ENCODE peak calls at places on chromosome 9, in ten cellular contexts. J is prostate gland; B is tibial nerve; L is hepatocyte; Q is body of pancreas; U is psoas muscle; Y is CD8-positive, alpha-beta T cell; X is tibial artery; P is lung; W is GM23338. C is an unnamed sample.
A peak's percentile ranks its signal among the peaks of the same experiment; 100 is the strongest.

GRCh38 chr9:132946624-132947295 is 2.3 kb upstream of the TSC1 start:
- DNase-seq in Y (no peak), U (no peak), P (no peak), Q (peak; percentile 11), B (no peak), W (peak; percentile 62), L (peak; percentile 53), X (no peak), J (no peak), C (no peak)

GRCh38 chr9:69771775-69772418 is 12.1 kb upstream of the PTAR1 start:
- DNase-seq in L (no peak), B (no peak), P (no peak), X (no peak), Y (no peak), U (no peak), W (no peak), Q (no peak), J (no peak), C (no peak)

GRCh38 chr9:135485385-135485784 is 5.8 kb downstream of the PPP1R26 start:
- DNase-seq in Y (no peak), W (no peak), U (no peak), Q (no peak), P (no peak), B (no peak), X (no peak), J (no peak), L (no peak), C (no peak)

GRCh38 chr9:112091805-112092204 is 83.3 kb downstream of the SUSD1 start:
- DNase-seq in U (no peak), Y (no peak), P (no peak), X (no peak), B (no peak), W (peak; percentile 74), Q (peak; percentile 38), L (no peak), J (no peak), C (peak; percentile 52)

GRCh38 chr9:137224850-137225694 is at the start of gene CYSRT1:
- DNase-seq in P (no peak), Q (no peak), U (no peak), J (no peak), W (no peak), X (no peak), L (no peak), B (no peak), Y (no peak), C (no peak)

GRCh38 chr9:136693490-136694162 is 6.4 kb upstream of the AGPAT2 start:
- DNase-seq in Y (no peak), P (peak; percentile 83), J (no peak), L (peak; percentile 90), U (no peak), Q (peak; percentile 92), B (no peak), X (no peak), W (no peak), C (no peak)

GRCh38 chr9:116157436-116158138 is 4.0 kb downstream of the PAPPA start:
- DNase-seq in W (peak; percentile 59), U (no peak), J (no peak), Q (no peak), P (no peak), X (no peak), Y (no peak), B (no peak), L (peak; percentile 30), C (peak; percentile 56)

GRCh38 chr9:96382175-96382574 is 1.3 kb downstream of the SLC35D2 start:
- DNase-seq in U (no peak), L (no peak), J (no peak), Q (no peak), P (no peak), W (no peak), X (no peak), Y (no peak), B (no peak), C (no peak)

GRCh38 chr9:79256691-79257213 is 315.0 kb upstream of the TLE4 start:
- DNase-seq in J (no peak), X (no peak), Y (no peak), P (no peak), Q (peak; percentile 15), U (no peak), L (peak; percentile 34), W (peak; percentile 26), B (no peak), C (peak; percentile 93)

GRCh38 chr9:79255681-79256080 is 316.1 kb upstream of the TLE4 start:
- DNase-seq in B (no peak), W (no peak), Y (no peak), U (no peak), L (no peak), X (no peak), Q (no peak), J (no peak), P (no peak), C (no peak)

GRCh38 chr9:79257671-79258410 is 313.9 kb upstream of the TLE4 start:
- DNase-seq in Y (no peak), W (peak; percentile 10), U (no peak), X (no peak), Q (no peak), P (no peak), L (no peak), J (no peak), B (no peak), C (no peak)

GRCh38 chr9:79257215-79257614 is 314.6 kb upstream of the TLE4 start:
- DNase-seq in B (no peak), L (peak; percentile 17), Y (no peak), Q (peak; percentile 3), P (no peak), J (no peak), U (no peak), W (peak; percentile 38), X (no peak), C (peak; percentile 4)

GRCh38 chr9:79254900-79255651 is 316.7 kb upstream of the TLE4 start:
- DNase-seq in X (no peak), Q (no peak), J (no peak), P (no peak), Y (no peak), B (no peak), L (no peak), W (peak; percentile 82), U (no peak), C (peak; percentile 5)
- TF ChIP-seq CTCF in X (no peak), Q (no peak), J (no peak), P (no peak), Y (no peak), B (no peak), L (no peak), W (peak; percentile 72), U (no peak), C (no peak)

GRCh38 chr9:113989781-113990569 is 88.1 kb downstream of the AMBP start:
- DNase-seq in W (no peak), J (no peak), L (no peak), Y (no peak), U (no peak), P (no peak), Q (no peak), X (no peak), B (no peak), C (no peak)
- H3K27ac ChIP-seq in W (no peak overlapping the region), J (no peak overlapping the region), L (no peak overlapping the region), Y (no peak overlapping the region), U (no peak overlapping the region), P (peak overlapping the region; percentile 9), Q (no peak overlapping the region), X (peak overlapping the region; percentile 79), B (no peak overlapping the region), C (no peak overlapping the region)

GRCh38 chr9:14340994-14341393 is 27.1 kb upstream of the NFIB start:
- DNase-seq in X (no peak), B (no peak), U (no peak), L (no peak), Q (no peak), W (peak; percentile 23), P (no peak), J (no peak), Y (no peak), C (no peak)
- H3K4me1 ChIP-seq in X (peaks cover 62% of the 10 kb centered on the region), B (no peaks in the 10 kb centered on the region), U (peaks cover 27% of the 10 kb centered on the region), L (peaks cover 7% of the 10 kb centered on the region), Q (peaks cover 7% of the 10 kb centered on the region), W (peaks cover 68% of the 10 kb centered on the region), P (peaks cover 2% of the 10 kb centered on the region), J (no peaks in the 10 kb centered on the region), Y (no peaks in the 10 kb centered on the region), C (peaks cover 20% of the 10 kb centered on the region)

GRCh38 chr9:77753183-77753582 is 105.1 kb upstream of the GNA14 start:
- DNase-seq in U (no peak), X (no peak), P (no peak), L (no peak), W (no peak), J (no peak), B (no peak), Y (no peak), Q (no peak), C (no peak)

GRCh38 chr9:77759391-77759790 is 111.3 kb upstream of the GNA14 start:
- DNase-seq in U (no peak), P (no peak), X (no peak), Y (no peak), B (no peak), W (no peak), L (no peak), Q (no peak), J (no peak), C (no peak)

GRCh38 chr9:77751341-77752091 is 103.4 kb upstream of the GNA14 start:
- DNase-seq in U (no peak), X (no peak), W (peak; percentile 87), Q (peak; percentile 43), P (no peak), B (no peak), J (peak; percentile 64), L (peak; percentile 79), Y (no peak), C (peak; percentile 93)

GRCh38 chr9:77752566-77752965 is 104.4 kb upstream of the GNA14 start:
- DNase-seq in U (no peak), X (no peak), J (no peak), P (no peak), B (no peak), L (no peak), Q (peak; percentile 9), Y (no peak), W (no peak), C (peak; percentile 57)

GRCh38 chr9:77756449-77756848 is 108.3 kb upstream of the GNA14 start:
- DNase-seq in X (no peak), P (no peak), W (no peak), Q (no peak), L (no peak), Y (no peak), B (no peak), U (no peak), J (no peak), C (no peak)
- TF ChIP-seq CTCF in X (no peak), P (no peak), W (peak; percentile 17), Q (no peak), L (no peak), Y (no peak), B (no peak), U (no peak), J (no peak), C (no peak)